ENCODE peak calls at places on chromosomes 3 and 15, in ten cellular contexts. K, Z, Y, F, V, X, S, M, J and A are unnamed samples. For H3K4me1 and H3K9me3, the result is how much of the 10 kb centered on the place peaks cover.

GRCh38 chr3:69543080-69543429 is 157.2 kb upstream of the FRMD4B start:
- DNase-seq in X (no peak), Z (no peak), F (no peak), J (no peak), S (no peak), M (no peak), K (no peak), V (no peak), Y (no peak), A (no peak)

GRCh38 chr3:107942244-107942643 is 148.6 kb downstream of the CD47 start:
- DNase-seq in K (no peak), Z (no peak), J (no peak), S (no peak), F (no peak), M (no peak), X (no peak), Y (no peak), V (no peak), A (no peak)

GRCh38 chr3:71087109-71088018 is 496.2 kb downstream of the FOXP1 start:
- DNase-seq in S (no peak), M (no peak), K (no peak), F (no peak), J (peak), V (no peak), Z (no peak), X (no peak), Y (no peak), A (peak)

GRCh38 chr15:65355173-65355982 is 22.4 kb downstream of the IGDCC3 start:
- DNase-seq in K (peak), F (peak), Y (no peak), V (no peak), S (no peak), X (no peak), M (no peak), Z (no peak), J (no peak), A (no peak)

GRCh38 chr3:191753186-191753585 is 292.2 kb downstream of the PYDC2 start:
- DNase-seq in S (no peak), V (no peak), J (no peak), Y (no peak), K (no peak), X (no peak), M (no peak), F (no peak), Z (no peak), A (no peak)

GRCh38 chr3:55165278-55165677 is 237.4 kb upstream of the LRTM1 start:
- DNase-seq in K (no peak), M (no peak), F (no peak), S (no peak), V (no peak), J (no peak), Y (no peak), Z (no peak), X (no peak), A (peak)

GRCh38 chr3:147008886-147009285 is 397.5 kb downstream of the ZIC4 start:
- DNase-seq in M (no peak), F (no peak), J (no peak), V (no peak), X (no peak), Y (no peak), K (no peak), Z (no peak), S (peak), A (no peak)

GRCh38 chr15:72229076-72229946 is 1.7 kb downstream of the PKM start:
- DNase-seq in F (no peak), M (no peak), K (peak), Y (no peak), S (no peak), X (no peak), J (peak), V (no peak), Z (no peak), A (peak)

GRCh38 chr3:47578691-47579632 is at the start of gene CSPG5:
- DNase-seq in F (peak), Z (peak), V (peak), Y (no peak), M (peak), J (no peak), K (peak), S (peak), X (no peak), A (no peak)

GRCh38 chr15:85760049-85760448 is 34.7 kb downstream of the KLHL25 start:
- DNase-seq in Z (no peak), Y (no peak), K (peak), M (no peak), X (peak), J (no peak), V (no peak), S (no peak), F (no peak), A (no peak)

GRCh38 chr3:20648294-20648693 is 462.3 kb upstream of the SGO1 start:
- DNase-seq in X (no peak), M (no peak), Z (no peak), K (no peak), J (peak), F (no peak), Y (no peak), V (no peak), S (no peak), A (no peak)

GRCh38 chr3:190064112-190064511 is 56.6 kb downstream of the P3H2 start:
- DNase-seq in X (peak), S (no peak), J (peak), V (no peak), F (no peak), Z (no peak), K (no peak), M (no peak), Y (no peak), A (peak)

GRCh38 chr3:114659109-114660081 is 365.6 kb downstream of the TIGIT start:
- DNase-seq in K (no peak), F (peak), Z (no peak), J (peak), S (no peak), Y (peak), X (peak), V (peak), M (no peak), A (no peak)

GRCh38 chr15:67823371-67824156 is 1.7 kb upstream of the SKOR1 start:
- DNase-seq in F (peak), S (no peak), Y (no peak), K (peak), X (no peak), V (no peak), M (no peak), J (no peak), Z (no peak), A (no peak)
- H3K4me1 ChIP-seq in F (under half), S (half or more), Y (under half), K (under half), X (half or more), V (under half), M (half or more), J (under half), Z (under half), A (under half)

DNA sequence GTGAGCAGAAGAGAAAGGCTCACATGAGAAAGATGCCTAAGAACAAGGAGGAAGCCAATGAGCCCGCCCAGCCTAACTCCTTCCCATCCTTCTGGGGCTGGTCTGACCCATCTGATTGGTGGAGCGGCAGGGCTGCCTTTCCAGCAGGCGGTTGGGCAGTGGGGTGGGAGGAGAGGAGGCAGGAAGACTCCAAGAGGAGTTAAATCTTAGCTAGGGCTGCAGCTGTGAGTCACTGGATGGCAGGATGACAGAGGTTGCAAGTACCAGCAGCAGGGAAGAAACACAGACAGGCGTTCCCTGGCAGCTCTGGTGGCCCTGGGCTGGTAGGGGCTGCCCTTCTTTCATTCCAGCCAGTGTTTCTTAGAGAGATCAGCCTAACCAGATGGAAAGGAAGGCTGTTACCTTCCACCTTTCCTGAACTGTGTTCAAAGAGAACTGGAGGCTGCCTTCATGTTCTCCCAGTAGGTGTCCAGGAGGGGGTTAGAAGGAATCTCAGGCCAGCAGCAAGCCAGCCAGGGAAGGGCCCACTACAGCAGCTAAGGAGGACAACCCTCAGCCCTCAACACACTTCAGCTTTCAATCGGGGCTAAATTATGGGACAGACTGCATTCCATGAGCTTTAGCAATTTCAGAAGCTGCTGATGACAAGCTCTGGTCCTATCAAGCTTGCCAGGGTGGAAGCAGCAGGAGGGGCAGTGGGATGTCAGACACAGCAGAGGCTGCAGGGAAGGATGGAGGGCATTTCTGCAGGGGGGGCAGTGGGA is 50.3 kb downstream of the CHSY1 start:
- DNase-seq in Z (peak), J (peak), X (peak), V (peak), S (peak), M (peak), F (peak), Y (peak), K (peak), A (peak)
- H3K27ac ChIP-seq in Z (peak), J (peak), X (peak), V (no peak), S (no peak), M (peak), F (peak), Y (peak), K (peak), A (peak)

GRCh38 chr15:20357139-20358065 is 184.2 kb downstream of the GOLGA6L6 start:
- DNase-seq in S (peak), M (peak), V (peak), F (no peak), X (no peak), K (peak), Y (no peak), Z (peak), J (no peak), A (no peak)
- H3K9me3 ChIP-seq in S (under half), M (under half), V (under half), F (half or more), X (under half), K (under half), Y (under half), Z (under half), J (under half), A (under half)

DNA sequence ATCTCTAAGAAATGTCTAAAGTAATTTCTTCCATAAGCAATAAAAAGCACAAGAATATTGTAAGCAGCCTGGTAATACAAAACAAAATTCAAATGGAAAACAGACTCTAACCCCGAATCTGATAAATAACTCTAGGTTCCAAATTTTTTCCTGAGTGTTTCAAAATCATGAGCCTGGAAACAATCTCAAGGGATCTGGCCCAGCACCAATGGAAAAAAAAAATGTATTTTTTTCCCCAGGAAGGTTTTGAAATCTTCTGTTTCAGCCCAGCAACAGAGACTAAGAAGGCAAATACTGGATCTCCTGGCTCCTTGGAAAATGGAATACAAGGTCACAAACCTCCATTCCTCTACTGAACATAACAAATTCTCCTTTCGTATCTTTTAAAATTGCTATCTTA is 13.0 kb downstream of the TBC1D2B start:
- DNase-seq in Z (no peak), V (no peak), Y (no peak), J (peak), F (no peak), K (no peak), S (no peak), X (no peak), M (no peak), A (no peak)
- H3K4me1 ChIP-seq in Z (under half), V (half or more), Y (half or more), J (under half), F (under half), K (under half), S (half or more), X (half or more), M (half or more), A (half or more)

GRCh38 chr3:42369832-42370231 is 40.6 kb downstream of the LYZL4 start:
- DNase-seq in F (no peak), Z (no peak), J (no peak), S (no peak), K (no peak), X (no peak), V (no peak), M (no peak), Y (no peak), A (no peak)
- H3K27ac ChIP-seq in F (no peak), Z (no peak), J (no peak), S (no peak), K (peak), X (no peak), V (no peak), M (no peak), Y (no peak), A (no peak)

GRCh38 chr3:178137831-178138230 is 398.4 kb upstream of the KCNMB2 start:
- DNase-seq in K (no peak), S (no peak), F (no peak), Y (no peak), M (no peak), J (no peak), Z (no peak), V (no peak), X (no peak), A (no peak)

GRCh38 chr3:178140491-178140890 is 395.7 kb upstream of the KCNMB2 start:
- DNase-seq in F (no peak), K (no peak), S (no peak), V (no peak), M (no peak), Z (no peak), J (peak), X (no peak), Y (no peak), A (no peak)

GRCh38 chr3:178139116-178139515 is 397.1 kb upstream of the KCNMB2 start:
- DNase-seq in Y (no peak), Z (no peak), V (no peak), J (no peak), K (no peak), M (no peak), F (no peak), X (no peak), S (no peak), A (no peak)

GRCh38 chr3:178131801-178132200 is 404.4 kb upstream of the KCNMB2 start:
- DNase-seq in Y (no peak), Z (no peak), K (no peak), J (peak), M (no peak), V (no peak), X (no peak), S (no peak), F (no peak), A (no peak)

DNA sequence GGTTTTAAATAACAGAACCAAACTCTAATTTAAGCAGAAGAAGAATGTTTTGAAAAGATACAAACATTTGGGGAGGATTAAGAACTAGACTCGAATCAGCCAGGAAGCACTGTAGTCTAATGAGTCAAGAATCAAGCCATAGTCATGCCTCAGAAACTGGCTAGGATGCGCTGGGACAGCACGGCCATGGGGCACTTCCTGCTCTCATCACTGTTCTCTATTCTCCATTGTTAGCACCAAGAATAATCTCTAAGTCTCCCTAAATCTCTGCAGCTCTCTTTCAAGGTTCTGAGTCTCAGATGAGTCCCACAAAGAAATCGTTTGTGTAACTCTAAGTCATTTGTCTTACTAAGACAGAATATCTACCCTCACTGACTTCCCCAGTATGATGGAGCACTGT is 399.0 kb upstream of the KCNMB2 start:
- DNase-seq in X (no peak), Y (no peak), M (no peak), V (no peak), F (no peak), Z (no peak), J (no peak), S (no peak), K (no peak), A (no peak)
- H3K9me3 ChIP-seq in X (under half), Y (under half), M (under half), V (under half), F (under half), Z (under half), J (under half), S (under half), K (under half), A (under half)

GRCh38 chr3:52242039-52242438 is 3.1 kb upstream of the TWF2 start:
- DNase-seq in K (no peak), Y (no peak), Z (no peak), J (no peak), F (no peak), M (no peak), S (no peak), X (no peak), V (no peak), A (no peak)
- H3K4me1 ChIP-seq in K (under half), Y (under half), Z (under half), J (under half), F (under half), M (half or more), S (under half), X (half or more), V (under half), A (under half)